ENCODE peak calls at places on chromosomes 16 and 17, in five cellular contexts. T, I, K, X and M are unnamed samples.

GRCh38 chr17:10144456-10144855 is 54.0 kb downstream of the GAS7 start:
- DNase-seq in X (no peak), T (no peak), I (no peak), K (no peak), M (no peak)

GRCh38 chr16:35188288-35189155 is 1729.1 kb downstream of the TP53TG3F start:
- DNase-seq in T (no peak), X (no peak), I (no peak), K (no peak), M (no peak)

GRCh38 chr17:19897108-19897854 is 29.5 kb upstream of the ULK2 start:
- DNase-seq in K (no peak), X (no peak), I (no peak), T (no peak), M (peak; percentile 45)

GRCh38 chr17:47605006-47605405 is 44.7 kb upstream of the KPNB1 start:
- DNase-seq in X (no peak), I (no peak), K (no peak), T (no peak), M (no peak)

GRCh38 chr16:58829096-58829495 is 95.0 kb upstream of the GOT2 start:
- DNase-seq in X (no peak), T (no peak), K (no peak), I (no peak), M (no peak)

GRCh38 chr17:13421581-13421980 is 180.1 kb downstream of the HS3ST3A1 start:
- DNase-seq in I (no peak), T (no peak), X (no peak), K (no peak), M (no peak)

GRCh38 chr16:30764086-30764485 is 2.0 kb downstream of the RNF40 start:
- DNase-seq in I (no peak), X (no peak), T (peak; percentile 44), K (no peak), M (no peak)

GRCh38 chr16:81632392-81633146 is 146.5 kb upstream of the PLCG2 start:
- DNase-seq in I (peak; percentile 26), T (no peak), K (peak; percentile 41), X (no peak), M (no peak)

GRCh38 chr16:53415504-53415903 is 18.8 kb upstream of the RBL2 start:
- DNase-seq in I (no peak), X (no peak), T (no peak), K (no peak), M (no peak)

GRCh38 chr17:32912218-32912897 is 15.6 kb upstream of the TMEM98 start:
- DNase-seq in K (peak; percentile 33), I (peak; percentile 79), T (peak; percentile 89), X (no peak), M (peak; percentile 62)

GRCh38 chr16:57403965-57404817 is at the start of gene CCL17:
- DNase-seq in T (no peak), X (no peak), I (no peak), K (no peak), M (no peak)

GRCh38 chr16:8655184-8655717 is 19.2 kb upstream of the ABAT start:
- DNase-seq in X (no peak), T (no peak), K (no peak), I (no peak), M (no peak)

GRCh38 chr16:23254338-23254737 is 47.8 kb upstream of the SCNN1B start:
- DNase-seq in I (peak; percentile 17), T (no peak), X (no peak), K (no peak), M (no peak)

GRCh38 chr16:70750893-70751467 is 50.0 kb downstream of the VAC14 start:
- DNase-seq in I (peak; percentile 78), T (peak; percentile 40), K (no peak), X (no peak), M (peak; percentile 87)

GRCh38 chr17:64262422-64263260 is at the start of gene TEX2:
- DNase-seq in I (peak; percentile 55), T (peak; percentile 89), X (peak; percentile 36), K (peak; percentile 54), M (peak; percentile 52)

GRCh38 chr16:51167170-51167710 is 16.2 kb upstream of the SALL1 start:
- DNase-seq in T (no peak), K (no peak), I (no peak), X (no peak), M (no peak)

GRCh38 chr17:42183741-42184711 is 1.2 kb downstream of the HCRT start:
- DNase-seq in K (peak; percentile 55), T (peak; percentile 89), I (peak; percentile 98), X (peak; percentile 44), M (peak; percentile 84)

GRCh38 chr16:8355714-8356113 is 234.6 kb downstream of the TMEM114 start:
- DNase-seq in T (no peak), X (no peak), K (no peak), I (no peak), M (no peak)

GRCh38 chr17:16446338-16446983 is 31.1 kb downstream of the TRPV2 start:
- DNase-seq in X (no peak), K (no peak), T (no peak), I (no peak), M (no peak)

GRCh38 chr17:35236821-35237220 is 6.1 kb upstream of the SLFN5 start:
- DNase-seq in K (no peak), I (peak; percentile 7), T (no peak), X (no peak), M (no peak)

GRCh38 chr16:88430524-88431446 is 22.3 kb upstream of the ZFPM1 start:
- DNase-seq in X (no peak), I (peak; percentile 57), T (no peak), K (peak; percentile 38), M (no peak)

GRCh38 chr17:44198721-44199552 is 747 bp downstream of the ATXN7L3 start:
- DNase-seq in X (no peak), T (peak; percentile 90), K (peak; percentile 40), I (peak; percentile 94), M (peak; percentile 79)

GRCh38 chr16:67481561-67482259 is 753 bp upstream of the ATP6V0D1 start:
- DNase-seq in T (peak; percentile 84), X (no peak), K (no peak), I (no peak), M (peak; percentile 71)

GRCh38 chr17:75551276-75551675 is 25.8 kb downstream of the LLGL2 start:
- DNase-seq in I (no peak), X (no peak), K (no peak), T (no peak), M (no peak)

GRCh38 chr16:58137581-58137980 is 8.4 kb upstream of the CFAP20 start:
- DNase-seq in I (no peak), K (no peak), X (no peak), T (no peak), M (no peak)

GRCh38 chr17:57603978-57604377 is 141.1 kb downstream of the CCDC182 start:
- DNase-seq in I (no peak), X (no peak), K (no peak), T (no peak), M (no peak)

GRCh38 chr17:73782641-73783381 is 138.6 kb upstream of the SDK2 start:
- DNase-seq in I (no peak), X (no peak), T (no peak), K (no peak), M (no peak)

GRCh38 chr17:77160032-77160876 is 19.5 kb downstream of the SEC14L1 start:
- DNase-seq in I (peak; percentile 9), X (no peak), K (no peak), T (no peak), M (no peak)